ENCODE peak calls at places on chromosomes 6 and 20, in five cellular contexts. C is AG10803; D is fibroblast of lung; F is CD8-positive, alpha-beta memory T cell; Z is dorsolateral prefrontal cortex. I is an unnamed sample.
A peak's percentile ranks its signal among the peaks of the same experiment; 100 is the strongest.

GRCh38 chr6:160293844-160294243 is 35.2 kb upstream of the SLC22A2 start:
- DNase-seq in C (no peak), D (no peak), F (no peak), Z (no peak), I (no peak)

GRCh38 chr6:151229401-151230276 is 10.1 kb upstream of the AKAP12 start:
- DNase-seq in C (no peak), D (no peak), F (no peak), Z (no peak), I (no peak)

GRCh38 chr6:22141271-22141745 is 155.5 kb downstream of the PRL start:
- DNase-seq in C (no peak), D (peak; percentile 78), F (no peak), Z (no peak), I (no peak)

GRCh38 chr6:20873425-20874190 is 339.4 kb downstream of the CDKAL1 start:
- DNase-seq in C (peak; percentile 21), D (no peak), F (no peak), Z (no peak), I (no peak)

GRCh38 chr6:153032255-153032882 is 29.9 kb upstream of the MTRF1L start:
- DNase-seq in C (peak; percentile 75), D (peak; percentile 67), F (no peak), Z (no peak), I (no peak)

GRCh38 chr6:144434308-144434990 is 149.3 kb downstream of the UTRN start:
- DNase-seq in C (peak; percentile 84), D (peak; percentile 91), F (no peak), Z (no peak), I (no peak)

GRCh38 chr6:142421285-142422202 is 119.7 kb downstream of the ADGRG6 start:
- DNase-seq in C (peak; percentile 48), D (peak; percentile 49), F (no peak), Z (no peak), I (no peak)

GRCh38 chr6:28807682-28808280 is 116.0 kb downstream of the TRIM27 start:
- DNase-seq in C (peak; percentile 45), D (peak; percentile 42), F (no peak), Z (no peak), I (no peak)

GRCh38 chr6:35181933-35182612 is 31.7 kb upstream of the SCUBE3 start:
- DNase-seq in C (peak; percentile 80), D (peak; percentile 80), F (no peak), Z (no peak), I (no peak)

GRCh38 chr6:157670466-157671186 is 152.4 kb upstream of the SNX9 start:
- DNase-seq in C (peak; percentile 21), D (no peak), F (no peak), Z (no peak), I (no peak)

GRCh38 chr6:132365319-132365907 is 35.9 kb downstream of the MOXD1 start:
- DNase-seq in C (peak; percentile 26), D (peak; percentile 87), F (no peak), Z (no peak), I (no peak)

GRCh38 chr20:41172296-41173140 is 35.2 kb downstream of the PLCG1 start:
- DNase-seq in C (no peak), D (no peak), F (no peak), Z (peak; percentile 8), I (peak; percentile 80)

GRCh38 chr6:111761783-111762312 is 111.4 kb downstream of the FYN start:
- DNase-seq in C (no peak), D (peak; percentile 25), F (peak; percentile 60), Z (no peak), I (no peak)

DNA sequence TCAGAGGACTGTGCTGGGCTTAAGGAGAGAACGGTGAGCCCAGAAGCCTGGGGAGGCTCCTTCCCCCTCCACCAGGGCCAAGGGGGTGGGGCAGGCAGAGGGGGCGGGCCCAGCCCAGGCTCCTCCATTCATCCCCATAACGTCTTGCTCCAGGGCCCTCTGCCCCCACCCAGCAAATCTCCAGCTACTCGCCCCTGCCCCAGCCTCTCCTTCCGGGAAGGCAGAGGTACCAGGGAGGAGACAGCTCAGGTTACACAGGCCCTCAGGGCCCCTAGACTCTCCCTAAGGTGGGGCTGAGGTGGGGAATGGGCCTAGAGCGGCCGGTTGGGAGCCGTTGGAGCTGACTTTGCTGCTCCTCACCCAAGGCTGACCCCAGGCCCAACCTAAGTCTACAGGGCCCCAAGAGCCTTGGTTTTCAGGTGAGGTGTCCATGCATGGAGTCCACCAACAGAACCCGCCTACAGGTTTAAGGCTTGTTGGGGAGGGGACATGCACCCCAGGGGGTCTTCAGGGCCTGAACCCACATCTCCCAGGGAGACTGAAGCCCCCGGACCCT is 1.2 kb downstream of the LAMA5 start:
- DNase-seq in C (no peak), D (no peak), F (no peak), Z (no peak), I (peak; percentile 100)
- H3K4me3 ChIP-seq in C (peak overlapping the region; percentile 46), D (peak overlapping the region; percentile 65), F (no peak overlapping the region), Z (peak overlapping the region; percentile 85), I (peak overlapping the region; percentile 98)

GRCh38 chr20:40008177-40008576 is 680.9 kb downstream of the MAFB start:
- DNase-seq in C (peak; percentile 10), D (no peak), F (no peak), Z (no peak), I (no peak)
- H3K4me3 ChIP-seq in C (no peak overlapping the region), D (no peak overlapping the region), F (no peak overlapping the region), Z (no peak overlapping the region), I (no peak overlapping the region)

GRCh38 chr6:75770844-75771243 is 21.8 kb downstream of the MYO6 start:
- DNase-seq in C (no peak), D (no peak), F (no peak), Z (no peak), I (no peak)

GRCh38 chr6:75776461-75776860 is 27.4 kb downstream of the MYO6 start:
- DNase-seq in C (no peak), D (no peak), F (no peak), Z (no peak), I (no peak)

GRCh38 chr6:75778757-75779156 is 29.7 kb downstream of the MYO6 start:
- DNase-seq in C (no peak), D (no peak), F (no peak), Z (no peak), I (no peak)

DNA sequence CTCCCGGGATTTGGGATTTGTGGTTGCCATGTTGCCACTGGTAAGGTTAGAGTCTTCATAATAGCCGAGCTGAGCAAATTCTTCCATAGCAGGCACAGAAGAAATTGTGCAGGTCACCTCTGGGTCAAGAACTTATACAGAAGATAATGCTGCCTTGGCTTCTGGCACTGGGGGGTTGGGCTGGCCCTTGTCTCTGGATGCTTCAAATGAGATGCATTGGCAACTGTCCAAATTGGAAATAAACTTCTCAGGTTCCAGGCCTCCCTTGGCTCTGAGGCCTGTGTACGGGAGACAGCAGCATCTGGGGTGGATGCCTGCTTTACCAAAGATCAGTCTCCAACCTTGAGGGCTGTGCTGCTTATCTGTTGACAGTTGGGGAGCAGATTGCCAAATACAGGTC is 26.2 kb downstream of the MYO6 start:
- DNase-seq in C (no peak), D (peak; percentile 20), F (no peak), Z (no peak), I (no peak)
- H3K4me3 ChIP-seq in C (no peak overlapping the region), D (no peak overlapping the region), F (no peak overlapping the region), Z (no peak overlapping the region), I (no peak overlapping the region)

DNA sequence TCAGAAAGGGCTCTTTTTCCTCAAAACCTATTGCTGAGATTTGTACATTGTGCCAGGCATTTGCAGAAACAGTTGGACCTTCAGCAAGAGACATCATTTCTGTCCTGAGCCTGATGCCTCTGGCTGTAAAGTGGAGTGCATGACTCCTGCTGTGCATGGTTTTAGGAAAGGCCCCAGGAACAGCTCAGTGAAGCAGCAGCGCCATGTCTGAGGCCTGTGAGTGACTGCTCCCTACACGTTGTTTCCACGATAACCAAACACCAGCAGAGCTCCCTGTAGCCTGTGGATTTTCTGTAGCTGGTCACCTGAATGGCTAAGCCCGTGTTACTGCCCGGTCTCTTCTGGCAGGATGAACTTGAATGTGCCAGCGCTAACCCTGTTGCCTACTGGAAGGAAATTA is 232.5 kb downstream of the TFAP2C start:
- DNase-seq in C (no peak), D (no peak), F (no peak), Z (no peak), I (no peak)
- H3K4me3 ChIP-seq in C (no peak overlapping the region), D (no peak overlapping the region), F (no peak overlapping the region), Z (no peak overlapping the region), I (no peak overlapping the region)

GRCh38 chr6:135086414-135086764 is 31.8 kb upstream of the HBS1L start:
- DNase-seq in C (no peak), D (no peak), F (no peak), Z (no peak), I (no peak)
- H3K4me3 ChIP-seq in C (no peak overlapping the region), D (peak overlapping the region; percentile 41), F (peak overlapping the region; percentile 36), Z (no peak overlapping the region), I (no peak overlapping the region)

GRCh38 chr6:43428112-43428570 is 800 bp downstream of the ABCC10 start:
- DNase-seq in C (no peak), D (no peak), F (no peak), Z (no peak), I (no peak)

GRCh38 chr6:43428874-43429273 is 1.5 kb downstream of the ABCC10 start:
- DNase-seq in C (no peak), D (peak; percentile 8), F (no peak), Z (no peak), I (no peak)

GRCh38 chr6:43432009-43432945 is 4.9 kb downstream of the ABCC10 start:
- DNase-seq in C (no peak), D (no peak), F (no peak), Z (no peak), I (no peak)

GRCh38 chr6:43427406-43428111 is at the start of gene ABCC10:
- DNase-seq in C (peak; percentile 92), D (peak; percentile 96), F (peak; percentile 97), Z (peak; percentile 94), I (peak; percentile 96)

DNA sequence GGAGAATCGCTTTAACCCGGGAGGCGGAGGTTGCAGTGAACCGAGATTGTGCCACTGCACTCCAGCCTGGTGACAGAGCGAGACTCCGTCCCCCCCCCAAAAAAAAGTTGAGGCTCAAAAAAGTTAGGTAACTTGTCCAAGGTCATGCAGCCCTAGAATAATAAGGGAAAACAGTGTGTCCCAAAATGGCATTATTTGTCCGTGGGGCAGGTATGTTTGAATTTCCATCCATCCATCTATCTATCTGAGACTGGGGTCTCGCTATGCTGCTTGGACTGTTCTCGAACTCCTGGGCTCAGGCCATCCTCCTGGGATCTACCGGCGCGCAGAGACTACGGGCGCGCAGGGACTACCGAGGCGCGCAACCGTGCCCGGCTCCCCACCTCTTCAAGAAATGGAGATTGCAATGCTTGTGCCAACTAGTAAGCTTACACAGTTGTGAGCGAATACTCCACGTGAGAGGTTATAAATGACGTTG is 374 bp upstream of the ABCC10 start:
- DNase-seq in C (no peak), D (no peak), F (no peak), Z (no peak), I (no peak)
- H3K4me3 ChIP-seq in C (peak overlapping the region; percentile 99), D (peak overlapping the region; percentile 93), F (peak overlapping the region; percentile 82), Z (peak overlapping the region; percentile 92), I (peak overlapping the region; percentile 82)

GRCh38 chr6:10363911-10364310 is 51.0 kb downstream of the TFAP2A start:
- DNase-seq in C (no peak), D (no peak), F (no peak), Z (no peak), I (no peak)

GRCh38 chr6:10373642-10374359 is 41.1 kb downstream of the TFAP2A start:
- DNase-seq in C (peak; percentile 25), D (peak; percentile 3), F (no peak), Z (no peak), I (no peak)

GRCh38 chr6:10369896-10370295 is 45.0 kb downstream of the TFAP2A start:
- DNase-seq in C (no peak), D (peak; percentile 16), F (no peak), Z (no peak), I (no peak)

DNA sequence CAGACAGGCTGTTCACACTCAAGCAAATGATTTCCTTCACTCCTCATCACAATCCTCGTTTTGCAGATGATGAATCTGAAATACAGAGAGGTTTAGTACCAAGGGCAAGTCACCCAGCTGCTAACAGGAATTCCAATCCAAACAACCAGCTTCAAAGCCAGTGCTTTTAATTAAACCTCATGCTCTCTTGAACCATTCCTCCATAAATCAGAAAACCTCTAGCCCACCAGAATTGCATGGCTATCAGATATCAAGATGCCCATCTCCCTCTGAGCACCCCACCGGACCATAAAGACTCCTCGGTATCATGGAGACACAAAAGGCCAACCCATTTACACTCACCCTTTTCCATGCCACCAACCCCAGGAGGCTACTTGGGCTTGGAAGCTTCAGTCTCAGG is 46.0 kb downstream of the TFAP2A start:
- DNase-seq in C (no peak), D (no peak), F (no peak), Z (no peak), I (no peak)
- H3K4me3 ChIP-seq in C (no peak overlapping the region), D (no peak overlapping the region), F (no peak overlapping the region), Z (no peak overlapping the region), I (no peak overlapping the region)

I was measured in RWPE2.